ENCODE peak calls at places on chromosome 3, in five cellular contexts. K, O, I, J and X are unnamed samples.
A peak's percentile ranks its signal among the peaks of the same experiment; 100 is the strongest.

GRCh38 chr3:43862992-43863805 is 172.5 kb downstream of the ABHD5 start:
- DNase-seq in J (no peak), I (no peak), O (no peak), K (no peak), X (no peak)

GRCh38 chr3:138112362-138112761 is 3.0 kb downstream of the DZIP1L start:
- DNase-seq in O (no peak), J (no peak), I (no peak), K (no peak), X (no peak)

GRCh38 chr3:123528130-123528529 is 56.7 kb downstream of the HACD2 start:
- DNase-seq in J (no peak), K (no peak), O (no peak), I (no peak), X (no peak)

GRCh38 chr3:175266993-175267960 is 408.1 kb downstream of the NAALADL2 start:
- DNase-seq in O (no peak), J (no peak), K (no peak), I (no peak), X (no peak)

GRCh38 chr3:17039579-17039978 is 154.8 kb downstream of the PLCL2 start:
- DNase-seq in I (peak; percentile 30), J (no peak), K (no peak), O (no peak), X (no peak)

GRCh38 chr3:13142552-13143380 is 69.5 kb upstream of the IQSEC1 start:
- DNase-seq in J (no peak), I (no peak), K (peak; percentile 0), O (peak; percentile 33), X (no peak)

GRCh38 chr3:72018339-72018984 is 233.5 kb upstream of the PROK2 start:
- DNase-seq in J (no peak), O (no peak), I (no peak), K (no peak), X (no peak)

GRCh38 chr3:135991621-135992020 is 26.1 kb downstream of the PPP2R3A start:
- DNase-seq in O (no peak), J (no peak), I (no peak), K (no peak), X (no peak)

GRCh38 chr3:11288021-11288491 is 15.9 kb downstream of the ATG7 start:
- DNase-seq in K (no peak), O (no peak), I (no peak), J (no peak), X (no peak)

GRCh38 chr3:71355862-71356261 is 227.7 kb downstream of the FOXP1 start:
- DNase-seq in K (no peak), O (no peak), J (no peak), I (no peak), X (no peak)

GRCh38 chr3:46992231-46992630 is 12.8 kb downstream of the NBEAL2 start:
- DNase-seq in I (no peak), K (no peak), O (no peak), J (peak; percentile 6), X (no peak)

GRCh38 chr3:123723527-123724168 is 138.8 kb upstream of the HACD2 start:
- DNase-seq in O (no peak), J (no peak), K (peak; percentile 49), I (peak; percentile 88), X (peak; percentile 70)

GRCh38 chr3:180789774-180790173 is 110.5 kb upstream of the CCDC39 start:
- DNase-seq in O (no peak), I (no peak), K (no peak), J (no peak), X (no peak)

GRCh38 chr3:68974711-68975110 is 38.8 kb downstream of the EOGT start:
- DNase-seq in K (no peak), O (no peak), J (no peak), I (no peak), X (no peak)

GRCh38 chr3:68977486-68978167 is 35.9 kb downstream of the EOGT start:
- DNase-seq in K (no peak), O (no peak), I (no peak), J (no peak), X (no peak)

GRCh38 chr3:68973635-68974034 is 39.8 kb downstream of the EOGT start:
- DNase-seq in I (no peak), K (no peak), O (no peak), J (no peak), X (peak; percentile 16)

DNA sequence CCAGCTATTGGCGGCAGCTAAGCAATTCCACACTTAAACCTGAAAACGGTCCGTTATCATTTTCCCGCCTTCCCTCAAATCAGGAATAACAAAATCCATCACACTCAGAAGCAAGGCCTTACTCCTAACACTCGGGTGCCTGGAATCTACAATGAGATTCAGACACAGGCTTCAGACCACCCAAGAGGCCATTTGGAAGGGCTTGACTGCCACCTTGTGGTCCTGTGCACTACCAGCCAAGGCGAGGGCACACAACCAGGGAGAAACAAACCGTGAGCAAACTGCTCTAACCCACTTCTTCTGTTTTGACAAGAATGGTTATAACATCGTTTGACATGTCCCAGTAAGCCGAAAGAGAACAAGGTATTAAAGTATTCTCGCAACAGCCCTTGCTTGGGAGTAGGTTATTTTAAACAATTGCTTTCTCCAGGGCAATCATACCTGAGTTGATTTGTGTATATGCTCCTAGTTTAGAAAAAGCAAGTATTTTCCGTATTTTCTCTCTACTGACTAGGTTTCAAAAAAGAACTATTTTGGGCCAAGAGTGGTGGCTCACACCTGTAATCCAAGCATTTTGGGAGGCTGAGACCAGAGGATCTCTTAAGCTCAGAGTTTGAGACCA is 40.1 kb upstream of the TAFA4 start:
- DNase-seq in I (peak; percentile 80), J (peak; percentile 20), K (peak; percentile 17), O (no peak), X (peak; percentile 85)
- TF ChIP-seq CTCF in I (peak; percentile 86), J (peak; percentile 73), K (no peak), O (no peak), X (peak; percentile 32)

GRCh38 chr3:128784228-128784627 is 58.2 kb downstream of the RAB7A start:
- DNase-seq in O (no peak), K (no peak), J (peak; percentile 44), I (peak; percentile 39), X (peak; percentile 63)

GRCh38 chr3:128788268-128788869 is 62.4 kb downstream of the RAB7A start:
- DNase-seq in K (no peak), J (no peak), I (no peak), O (no peak), X (no peak)

GRCh38 chr3:128786434-128787020 is 60.5 kb downstream of the RAB7A start:
- DNase-seq in O (no peak), K (no peak), I (no peak), J (no peak), X (no peak)

GRCh38 chr3:128784843-128785242 is 58.9 kb downstream of the RAB7A start:
- DNase-seq in K (no peak), J (no peak), I (no peak), O (no peak), X (no peak)

DNA sequence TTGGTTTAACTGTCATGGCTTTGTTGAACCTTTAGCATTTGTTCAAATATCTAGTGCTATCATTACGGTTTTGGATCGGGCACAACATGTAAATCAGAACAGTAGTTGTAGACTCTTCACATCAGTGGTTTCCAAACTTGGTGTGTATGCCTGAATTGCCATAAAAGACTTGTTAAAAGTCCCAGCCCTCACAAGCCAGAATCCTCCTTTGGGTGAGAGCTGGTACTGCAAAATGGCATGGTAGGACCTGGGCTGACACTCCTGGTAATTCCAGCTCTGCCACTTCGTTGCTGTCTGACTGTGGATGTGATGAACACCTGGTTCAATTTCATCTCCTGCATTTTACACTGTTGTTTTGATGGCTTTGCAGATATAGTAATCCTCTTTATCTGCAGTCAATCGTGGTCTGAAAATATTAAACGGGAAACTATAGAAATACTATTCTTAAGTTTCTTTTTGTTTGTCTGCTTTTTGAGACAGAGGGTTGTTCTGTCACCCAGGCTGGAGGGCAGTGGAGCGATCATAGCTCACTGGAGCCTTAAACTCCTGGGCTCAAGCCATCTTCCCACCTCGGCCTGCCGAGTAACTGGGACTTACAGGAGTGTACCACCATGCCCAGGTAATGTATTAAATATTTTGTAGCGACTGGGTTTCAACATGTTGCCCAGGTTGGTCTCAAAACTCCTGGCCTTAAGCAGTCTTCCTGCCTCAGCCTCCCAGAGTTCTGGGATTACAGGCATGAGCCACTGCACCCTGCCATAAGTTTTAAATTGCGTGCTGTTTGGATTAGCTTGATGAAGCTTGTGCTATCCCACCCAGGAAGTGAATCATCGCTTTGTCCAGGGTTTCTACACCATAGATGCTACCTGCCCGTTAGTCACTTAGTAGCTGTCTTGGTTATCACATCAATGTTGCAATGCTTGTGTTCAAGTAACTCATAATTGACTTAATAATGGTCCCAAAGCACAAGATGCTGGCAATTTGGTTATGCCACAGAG is 61.6 kb downstream of the RAB7A start:
- DNase-seq in K (peak; percentile 36), J (no peak), I (no peak), O (no peak), X (peak; percentile 47)
- TF ChIP-seq CTCF in K (peak; percentile 48), J (peak; percentile 33), I (no peak), O (peak; percentile 29), X (peak; percentile 61)

GRCh38 chr3:166837535-166837934 is 542.6 kb downstream of the ZBBX start:
- DNase-seq in O (no peak), J (no peak), K (no peak), I (peak; percentile 26), X (peak; percentile 44)
- TF ChIP-seq CTCF in O (no peak), J (peak; percentile 45), K (no peak), I (peak; percentile 35), X (peak; percentile 68)

GRCh38 chr3:40753956-40754355 is 229.2 kb downstream of the ZNF621 start:
- DNase-seq in J (no peak), O (no peak), K (no peak), I (no peak), X (no peak)

GRCh38 chr3:40752492-40752891 is 227.7 kb downstream of the ZNF621 start:
- DNase-seq in I (no peak), J (no peak), K (no peak), O (no peak), X (no peak)

GRCh38 chr3:40753371-40753770 is 228.6 kb downstream of the ZNF621 start:
- DNase-seq in O (no peak), I (no peak), K (no peak), J (no peak), X (no peak)

GRCh38 chr3:40754966-40755365 is 230.2 kb downstream of the ZNF621 start:
- DNase-seq in J (no peak), K (no peak), I (no peak), O (no peak), X (no peak)

GRCh38 chr3:40751652-40752051 is 226.9 kb downstream of the ZNF621 start:
- DNase-seq in K (no peak), J (no peak), I (no peak), O (no peak), X (no peak)
- TF ChIP-seq CTCF in K (no peak), J (no peak), I (no peak), O (no peak), X (no peak)

GRCh38 chr3:139772539-139773500 is 95.0 kb upstream of the NMNAT3 start:
- DNase-seq in J (no peak), O (no peak), K (no peak), I (no peak), X (no peak)
- TF ChIP-seq CTCF in J (no peak), O (no peak), K (no peak), I (no peak), X (no peak)